ENCODE peak calls at places on chromosomes 13 and 19, in four cellular contexts. P is HepG2, R is GM12878, W is K562. E is an unnamed sample.

GRCh38 chr13:30429721-30430694 is 7.7 kb downstream of the UBE2L5 start:
- DNase-seq in P (no peak), R (peak), W (peak), E (no peak)

GRCh38 chr13:31884556-31884955 is 145.2 kb downstream of the RXFP2 start:
- DNase-seq in P (no peak), R (no peak), W (no peak), E (no peak)

GRCh38 chr13:25943666-25944065 is 108.2 kb downstream of the SHISA2 start:
- DNase-seq in P (peak), R (no peak), W (no peak), E (no peak)

GRCh38 chr19:38210458-38210987 is 13.5 kb downstream of the DPF1 start:
- DNase-seq in P (no peak), R (no peak), W (peak), E (peak)

GRCh38 chr19:17020823-17021222 is 5.8 kb downstream of the CPAMD8 start:
- DNase-seq in P (no peak), R (no peak), W (peak), E (peak)

GRCh38 chr13:19052931-19053330 is 128.7 kb downstream of the TUBA3C start:
- DNase-seq in P (no peak), R (no peak), W (no peak), E (no peak)

GRCh38 chr13:59641261-59641660 is 522.5 kb downstream of the DIAPH3 start:
- DNase-seq in P (no peak), R (no peak), W (no peak), E (peak)

GRCh38 chr13:48192536-48192935 is 40.5 kb upstream of the ITM2B start:
- DNase-seq in P (no peak), R (no peak), W (no peak), E (peak)

GRCh38 chr19:10191347-10191746 is 3.4 kb downstream of the DNMT1 start:
- DNase-seq in P (peak), R (no peak), W (no peak), E (no peak)

GRCh38 chr13:91664036-91664435 is 265.6 kb downstream of the GPC5 start:
- DNase-seq in P (no peak), R (no peak), W (no peak), E (no peak)

GRCh38 chr13:98774776-98775175 is 22.3 kb upstream of the SLC15A1 start:
- DNase-seq in P (no peak), R (no peak), W (no peak), E (no peak)

GRCh38 chr19:28727133-28727834 is 485.7 kb downstream of the UQCRFS1 start:
- DNase-seq in P (no peak), R (no peak), W (peak), E (peak)

GRCh38 chr19:56927294-56927693 is 86.8 kb upstream of the PEG3 start:
- DNase-seq in P (peak), R (no peak), W (no peak), E (no peak)

GRCh38 chr19:28633223-28634030 is 579.5 kb downstream of the UQCRFS1 start:
- DNase-seq in P (no peak), R (no peak), W (peak), E (peak)

GRCh38 chr13:105569816-105570215 is 965.6 kb downstream of the EFNB2 start:
- DNase-seq in P (no peak), R (no peak), W (no peak), E (no peak)

GRCh38 chr13:79442221-79442620 is 36.2 kb upstream of the RBM26 start:
- DNase-seq in P (no peak), R (no peak), W (no peak), E (no peak)

GRCh38 chr13:35983206-35983605 is 148.0 kb downstream of the DCLK1 start:
- DNase-seq in P (no peak), R (no peak), W (no peak), E (no peak)

GRCh38 chr13:52842440-52842839 is 6.0 kb downstream of the PCDH8 start:
- DNase-seq in P (peak), R (no peak), W (no peak), E (no peak)

GRCh38 chr13:111393221-111393790 is 72.9 kb downstream of the TEX29 start:
- DNase-seq in P (no peak), R (no peak), W (no peak), E (no peak)

GRCh38 chr19:9793051-9793591 is 24.6 kb upstream of the ZNF846 start:
- DNase-seq in P (no peak), R (no peak), W (no peak), E (peak)

GRCh38 chr13:106835477-106835876 is 267.5 kb upstream of the ARGLU1 start:
- DNase-seq in P (no peak), R (no peak), W (no peak), E (no peak)

GRCh38 chr13:65926750-65927171 is 1303.4 kb downstream of the PCDH9 start:
- DNase-seq in P (peak), R (no peak), W (no peak), E (peak)

GRCh38 chr19:46466536-46467199 is 4.7 kb downstream of the PNMA8A start:
- DNase-seq in P (no peak), R (peak), W (no peak), E (no peak)

GRCh38 chr13:110560606-110561334 is 752 bp downstream of the RAB20 start:
- DNase-seq in P (peak), R (no peak), W (no peak), E (peak)

GRCh38 chr19:39412100-39412866 is at the start of gene PLEKHG2:
- DNase-seq in P (peak), R (peak), W (peak), E (peak)

GRCh38 chr19:39413269-39413902 is 917 bp downstream of the PLEKHG2 start:
- DNase-seq in P (no peak), R (no peak), W (peak), E (peak)

GRCh38 chr19:39415111-39416046 is 2.9 kb downstream of the PLEKHG2 start:
- DNase-seq in P (no peak), R (no peak), W (no peak), E (peak)

GRCh38 chr19:39412867-39413268 is 399 bp downstream of the PLEKHG2 start:
- DNase-seq in P (no peak), R (no peak), W (no peak), E (peak)

DNA sequence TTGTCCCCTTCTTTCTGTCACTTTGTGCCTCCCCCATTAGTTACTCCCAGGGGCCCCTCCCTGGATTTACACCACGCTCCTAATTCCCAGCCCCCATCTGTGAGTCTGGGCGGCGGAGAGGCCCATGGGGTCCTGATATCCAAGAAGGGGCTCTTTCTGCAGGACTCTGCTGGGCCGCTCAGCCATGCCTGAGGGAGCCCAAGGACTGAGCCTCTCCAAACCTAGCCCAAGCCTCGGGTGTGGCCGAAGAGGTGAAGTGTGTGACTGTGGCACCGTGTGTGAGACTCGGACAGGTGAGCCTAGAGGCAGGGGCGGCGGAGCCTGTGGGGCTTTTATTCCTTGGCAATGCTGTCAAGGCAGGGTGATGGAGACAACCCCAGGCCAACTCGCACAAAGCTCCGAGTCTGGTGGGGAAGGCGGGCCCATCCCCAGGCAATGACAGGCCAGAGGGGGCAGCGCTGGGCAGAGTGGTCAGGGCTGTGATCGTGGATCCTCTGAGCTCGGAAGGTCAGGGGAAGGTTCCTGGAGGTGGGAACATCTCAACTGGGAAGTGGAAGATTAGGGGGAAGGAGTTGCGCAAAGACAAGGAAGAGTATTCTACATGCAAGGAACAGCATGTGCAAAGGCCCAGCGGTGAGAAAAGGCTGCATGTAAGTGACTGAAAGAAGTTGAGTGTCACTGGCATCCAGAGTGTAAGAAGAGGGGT is 1.6 kb downstream of the PLEKHG2 start:
- DNase-seq in P (peak), R (no peak), W (peak), E (peak)
- TF ChIP-seq JUNB in P (no peak), R (no peak), W (no peak), E (no peak)

GRCh38 chr19:40605201-40605971 is 4.2 kb downstream of the LTBP4 start:
- DNase-seq in P (peak), R (peak), W (peak), E (peak)
- H2AFZ ChIP-seq in P (peak), R (peak), W (peak), E (no peak)

DNA sequence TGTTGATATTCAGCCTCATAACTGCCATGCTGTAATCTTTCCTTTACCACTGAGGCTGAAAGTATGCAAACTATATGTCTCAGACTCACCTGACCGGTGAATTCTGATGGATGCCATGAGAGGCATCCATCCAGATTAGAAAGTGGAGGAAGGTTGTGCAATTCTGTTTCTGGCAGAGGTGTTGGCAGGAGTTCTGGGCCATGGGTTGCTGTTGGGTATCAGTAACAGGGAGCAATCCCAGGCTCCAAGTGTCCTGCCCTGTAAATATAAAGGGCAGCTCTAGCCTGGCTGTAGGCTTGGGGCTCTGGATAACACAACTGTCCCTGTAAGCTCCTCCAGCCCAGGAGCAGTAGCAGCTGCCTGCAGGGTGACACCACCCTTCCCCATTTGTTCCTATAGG is 77.4 kb upstream of the ABCC4 start:
- DNase-seq in P (no peak), R (no peak), W (no peak), E (no peak)
- TF ChIP-seq JUNB in P (no peak), R (no peak), W (no peak), E (no peak)

GRCh38 chr19:18590273-18591272 is 2.0 kb downstream of the REX1BD start:
- DNase-seq in P (peak), R (no peak), W (peak), E (peak)
- H2AFZ ChIP-seq in P (no peak), R (no peak), W (peak), E (no peak)

E was measured in GM23338.